ENCODE peak calls at places on chromosomes 5 and 9, in nine cellular contexts. I is stimulated activated CD4-positive, alpha-beta T cell treated with anti-CD3 and anti-CD28 coated beads, Interleukin-15, amount 100 ng/mL, for 24 hours; D is AG20443; W is HT-29; Q is brain microvascular endothelial cell; V is natural killer cell treated with Interleukin-12 subunit alpha and Interleukin-12 subunit beta and Interleukin-15 and Interleukin-18, amount 100 ng/mL, for 72 hours; N is NCI-H2029; P is CD4-positive, alpha-beta T cell; T is NCI-H1694. B is an unnamed sample.

GRCh38 chr5:34599471-34600117 is 56.5 kb upstream of the RAI14 start:
- DNase-seq in N (no peak), Q (peak), T (no peak), D (no peak), V (no peak), W (peak), I (no peak), P (no peak), B (no peak)

GRCh38 chr9:71663216-71663615 is 105.1 kb downstream of the CEMIP2 start:
- DNase-seq in D (no peak), T (no peak), P (no peak), V (no peak), N (no peak), W (no peak), I (no peak), Q (no peak), B (no peak)

GRCh38 chr9:20028192-20028848 is 239.5 kb upstream of the SLC24A2 start:
- DNase-seq in P (no peak), W (no peak), I (no peak), N (no peak), Q (no peak), V (no peak), D (no peak), T (no peak), B (no peak)

GRCh38 chr5:178738513-178738912 is 8.1 kb upstream of the ZNF354A start:
- DNase-seq in D (no peak), Q (no peak), P (no peak), N (no peak), W (no peak), I (no peak), T (no peak), V (no peak), B (no peak)

GRCh38 chr5:40631236-40631635 is 48.5 kb upstream of the PTGER4 start:
- DNase-seq in I (no peak), W (no peak), P (no peak), D (no peak), N (no peak), Q (no peak), T (no peak), V (no peak), B (no peak)

GRCh38 chr9:130024597-130024994 is 18.4 kb downstream of the FNBP1 start:
- DNase-seq in I (no peak), T (no peak), N (peak), V (no peak), P (no peak), D (no peak), W (no peak), Q (no peak), B (no peak)

GRCh38 chr9:137297060-137297664 is 4.9 kb downstream of the NRARP start:
- DNase-seq in P (no peak), V (no peak), N (no peak), W (peak), T (no peak), D (no peak), Q (no peak), I (no peak), B (no peak)

GRCh38 chr5:76294573-76294972 is 108.5 kb upstream of the IQGAP2 start:
- DNase-seq in Q (peak), V (no peak), I (no peak), P (no peak), D (no peak), T (no peak), N (no peak), W (no peak), B (no peak)

GRCh38 chr5:176402684-176403083 is 13.7 kb downstream of the CLTB start:
- DNase-seq in N (no peak), T (no peak), D (no peak), V (no peak), I (no peak), Q (no peak), W (no peak), P (no peak), B (no peak)

GRCh38 chr9:111853450-111853827 is 43.2 kb upstream of the UGCG start:
- DNase-seq in N (no peak), D (no peak), W (no peak), V (no peak), Q (no peak), T (no peak), I (no peak), P (no peak), B (no peak)

GRCh38 chr5:169804861-169805260 is 167.8 kb downstream of the DOCK2 start:
- DNase-seq in N (no peak), D (no peak), V (no peak), T (no peak), I (no peak), P (no peak), Q (peak), W (no peak), B (no peak)

GRCh38 chr9:3244963-3245653 is 280.7 kb downstream of the RFX3 start:
- DNase-seq in W (no peak), I (no peak), V (no peak), N (no peak), T (no peak), Q (no peak), D (no peak), P (no peak), B (no peak)

GRCh38 chr5:1901983-1902382 is 19.3 kb upstream of the IRX4 start:
- DNase-seq in P (no peak), N (no peak), W (no peak), V (no peak), I (no peak), D (no peak), T (no peak), Q (no peak), B (no peak)

GRCh38 chr9:121267689-121268597 is at the start of gene GSN:
- DNase-seq in D (peak), P (no peak), N (peak), T (no peak), V (peak), W (peak), Q (no peak), I (peak), B (peak)

GRCh38 chr5:35822541-35822940 is 34.1 kb upstream of the IL7R start:
- DNase-seq in D (no peak), I (peak), W (no peak), P (peak), T (no peak), N (no peak), V (no peak), Q (no peak), B (no peak)

GRCh38 chr5:35246411-35246810 is 16.1 kb upstream of the PRLR start:
- DNase-seq in D (no peak), T (no peak), N (no peak), W (peak), I (no peak), P (no peak), V (no peak), Q (no peak), B (no peak)

GRCh38 chr5:134446938-134447337 is 35.3 kb upstream of the CDKN2AIPNL start:
- DNase-seq in Q (no peak), V (no peak), W (no peak), T (no peak), D (no peak), I (no peak), N (no peak), P (no peak), B (no peak)

GRCh38 chr5:160188151-160188967 is 40.9 kb upstream of the FABP6 start:
- DNase-seq in D (peak), N (no peak), Q (peak), W (peak), V (no peak), I (peak), P (no peak), T (no peak), B (peak)

GRCh38 chr9:124174385-124174784 is 83.4 kb upstream of the NEK6 start:
- DNase-seq in W (no peak), P (no peak), N (no peak), T (no peak), D (no peak), Q (no peak), I (no peak), V (no peak), B (no peak)

GRCh38 chr5:121273818-121274433 is 577.8 kb upstream of the FTMT start:
- DNase-seq in N (no peak), D (peak), W (peak), Q (peak), I (no peak), V (no peak), P (no peak), T (no peak), B (no peak)

GRCh38 chr5:7519564-7519963 is 123.6 kb downstream of the ADCY2 start:
- DNase-seq in N (no peak), T (no peak), W (no peak), I (no peak), V (no peak), P (no peak), D (no peak), Q (no peak), B (no peak)

GRCh38 chr5:177303121-177303924 is at the start of the genes PRELID1 and RAB24:
- DNase-seq in N (peak), T (peak), D (peak), I (peak), P (peak), V (peak), Q (peak), W (peak), B (peak)

GRCh38 chr5:71586052-71586940 is 844 bp upstream of the MCCC2 start:
- DNase-seq in V (no peak), N (peak), Q (no peak), I (no peak), P (no peak), D (peak), W (no peak), T (no peak), B (no peak)

GRCh38 chr5:65840071-65840470 is 86.3 kb upstream of the ERBIN start:
- DNase-seq in Q (no peak), I (no peak), D (no peak), T (no peak), V (no peak), P (no peak), W (no peak), N (no peak), B (no peak)

GRCh38 chr5:33379757-33380156 is 61.0 kb upstream of the TARS1 start:
- DNase-seq in V (no peak), P (no peak), I (no peak), N (no peak), Q (no peak), D (no peak), W (no peak), T (no peak), B (no peak)

GRCh38 chr9:32136700-32137339 is 247.6 kb upstream of the ACO1 start:
- DNase-seq in I (no peak), W (peak), Q (no peak), V (no peak), P (no peak), D (no peak), N (no peak), T (no peak), B (no peak)

GRCh38 chr9:134390537-134390936 is 64.3 kb downstream of the RXRA start:
- DNase-seq in D (no peak), Q (no peak), I (peak), N (no peak), W (no peak), T (no peak), P (peak), V (peak), B (no peak)

GRCh38 chr9:110191616-110192015 is 16.3 kb downstream of the C9orf152 start:
- DNase-seq in I (no peak), Q (no peak), V (no peak), W (no peak), N (no peak), P (no peak), D (no peak), T (no peak), B (no peak)

GRCh38 chr5:122121782-122122465 is 7.4 kb upstream of the ZNF474 start:
- DNase-seq in W (no peak), N (no peak), V (no peak), P (no peak), I (peak), D (no peak), T (no peak), Q (peak), B (peak)

GRCh38 chr5:180160215-180160614 is 48.8 kb downstream of the RASGEF1C start:
- DNase-seq in V (peak), N (no peak), T (no peak), I (no peak), W (no peak), D (no peak), Q (no peak), P (no peak), B (no peak)

GRCh38 chr9:137064027-137064879 is 6.1 kb downstream of the SAPCD2 start:
- DNase-seq in N (peak), T (no peak), D (peak), W (peak), I (peak), V (no peak), P (peak), Q (no peak), B (no peak)

GRCh38 chr9:87381050-87381711 is 116.5 kb upstream of the DAPK1 start:
- DNase-seq in T (no peak), N (no peak), Q (no peak), W (no peak), P (no peak), V (no peak), D (peak), I (no peak), B (no peak)

GRCh38 chr5:139814191-139814601 is 18.6 kb downstream of the PSD2 start:
- DNase-seq in W (no peak), I (no peak), N (no peak), Q (no peak), D (no peak), V (peak), P (no peak), T (no peak), B (peak)

GRCh38 chr5:119302916-119303897 is 52.6 kb upstream of the TNFAIP8 start:
- DNase-seq in P (no peak), D (peak), T (no peak), I (no peak), N (no peak), V (no peak), Q (peak), W (peak), B (no peak)

GRCh38 chr5:89968870-89969472 is 440.6 kb downstream of the CETN3 start:
- DNase-seq in V (no peak), T (no peak), Q (peak), W (no peak), N (no peak), D (no peak), P (no peak), I (no peak), B (no peak)

GRCh38 chr5:154197801-154198461 is 7.4 kb downstream of the GALNT10 start:
- DNase-seq in I (peak), W (peak), Q (peak), N (peak), V (peak), T (no peak), P (peak), D (no peak), B (no peak)

GRCh38 chr5:69416180-69416579 is 1.3 kb downstream of the MARVELD2 start:
- DNase-seq in V (no peak), I (no peak), D (no peak), P (no peak), N (no peak), T (no peak), Q (no peak), W (peak), B (no peak)

GRCh38 chr9:70573308-70573707 is 158.9 kb upstream of the KLF9 start:
- DNase-seq in P (no peak), V (no peak), D (no peak), N (no peak), W (no peak), Q (no peak), T (no peak), I (no peak), B (no peak)

B was measured in kidney.